ENCODE peak calls at places on chromosomes 13 and 19, in five cellular contexts. One of them, this sample, is unnamed. For H3K4me1, the result is how much of the 10 kb centered on the place peaks cover.

GRCh38 chr19:575527-576506 is 3.4 kb downstream of the BSG start:
- DNase-seq in heart right ventricle: peak
- DNase-seq in heart left ventricle: peak
- DNase-seq in neural progenitor cell: no peak
- DNase-seq in uterus: peak
- DNase-seq in this sample: peak

GRCh38 chr13:25752957-25753540 is 298.8 kb downstream of the SHISA2 start:
- DNase-seq in heart right ventricle: peak
- DNase-seq in heart left ventricle: peak
- DNase-seq in neural progenitor cell: no peak
- DNase-seq in uterus: peak
- DNase-seq in this sample: peak

GRCh38 chr13:28606466-28606865 is 52.5 kb upstream of the POMP start:
- DNase-seq in heart right ventricle: no peak
- DNase-seq in uterus: no peak
- DNase-seq in neural progenitor cell: no peak
- DNase-seq in heart left ventricle: no peak
- DNase-seq in this sample: no peak

GRCh38 chr19:34480971-34481821 is at the start of gene WTIP:
- DNase-seq in heart left ventricle: peak
- DNase-seq in uterus: peak
- DNase-seq in heart right ventricle: peak
- DNase-seq in neural progenitor cell: peak
- DNase-seq in this sample: no peak

GRCh38 chr13:102220681-102221228 is 181.1 kb downstream of the FGF14 start:
- DNase-seq in heart left ventricle: no peak
- DNase-seq in neural progenitor cell: no peak
- DNase-seq in heart right ventricle: no peak
- DNase-seq in uterus: no peak
- DNase-seq in this sample: no peak

GRCh38 chr13:80030491-80030890 is 310.4 kb downstream of the SPRY2 start:
- DNase-seq in neural progenitor cell: peak
- DNase-seq in heart left ventricle: peak
- DNase-seq in uterus: no peak
- DNase-seq in heart right ventricle: peak
- DNase-seq in this sample: peak

GRCh38 chr19:38739440-38740251 is 4.6 kb downstream of the CAPN12 start:
- DNase-seq in uterus: no peak
- DNase-seq in neural progenitor cell: no peak
- DNase-seq in heart right ventricle: no peak
- DNase-seq in heart left ventricle: no peak
- DNase-seq in this sample: no peak

GRCh38 chr19:18928018-18928805 is 8.7 kb downstream of the DDX49 start:
- DNase-seq in neural progenitor cell: no peak
- DNase-seq in uterus: no peak
- DNase-seq in heart left ventricle: no peak
- DNase-seq in heart right ventricle: no peak
- DNase-seq in this sample: no peak

GRCh38 chr19:21322528-21322927 is 6.7 kb downstream of the ZNF708 start:
- DNase-seq in neural progenitor cell: no peak
- DNase-seq in heart right ventricle: peak
- DNase-seq in uterus: peak
- DNase-seq in heart left ventricle: peak
- DNase-seq in this sample: no peak

GRCh38 chr13:26041476-26041875 is 10.3 kb downstream of the SHISA2 start:
- DNase-seq in heart right ventricle: no peak
- DNase-seq in heart left ventricle: no peak
- DNase-seq in neural progenitor cell: no peak
- DNase-seq in uterus: no peak
- DNase-seq in this sample: no peak

GRCh38 chr13:68810660-68811059 is 1297.0 kb upstream of the ATXN8OS start:
- DNase-seq in heart left ventricle: no peak
- DNase-seq in heart right ventricle: no peak
- DNase-seq in uterus: no peak
- DNase-seq in neural progenitor cell: peak
- DNase-seq in this sample: no peak

GRCh38 chr13:111853766-111854165 is 213.2 kb upstream of the SOX1 start:
- DNase-seq in neural progenitor cell: no peak
- DNase-seq in heart right ventricle: no peak
- DNase-seq in heart left ventricle: no peak
- DNase-seq in uterus: no peak
- DNase-seq in this sample: no peak

GRCh38 chr13:106851251-106851650 is 283.3 kb upstream of the ARGLU1 start:
- DNase-seq in neural progenitor cell: no peak
- DNase-seq in uterus: no peak
- DNase-seq in heart left ventricle: no peak
- DNase-seq in heart right ventricle: no peak
- DNase-seq in this sample: no peak

GRCh38 chr19:46608178-46608577 is 7.0 kb downstream of the CALM3 start:
- DNase-seq in neural progenitor cell: no peak
- DNase-seq in heart right ventricle: no peak
- DNase-seq in heart left ventricle: no peak
- DNase-seq in uterus: no peak
- DNase-seq in this sample: peak

GRCh38 chr13:96075953-96076543 is 13.9 kb upstream of the HS6ST3 start:
- DNase-seq in uterus: no peak
- DNase-seq in heart left ventricle: no peak
- DNase-seq in neural progenitor cell: no peak
- DNase-seq in heart right ventricle: no peak
- DNase-seq in this sample: no peak

GRCh38 chr19:29381353-29382203 is 144.2 kb upstream of the VSTM2B start:
- DNase-seq in heart right ventricle: no peak
- DNase-seq in neural progenitor cell: no peak
- DNase-seq in uterus: no peak
- DNase-seq in heart left ventricle: no peak
- DNase-seq in this sample: no peak

GRCh38 chr13:28448959-28449358 is 46.0 kb downstream of the FLT1 start:
- DNase-seq in neural progenitor cell: no peak
- DNase-seq in uterus: no peak
- DNase-seq in heart right ventricle: no peak
- DNase-seq in heart left ventricle: no peak
- DNase-seq in this sample: no peak

GRCh38 chr13:33728271-33729037 is 89.5 kb upstream of the RFC3 start:
- DNase-seq in heart left ventricle: peak
- DNase-seq in uterus: no peak
- DNase-seq in heart right ventricle: peak
- DNase-seq in neural progenitor cell: no peak
- DNase-seq in this sample: no peak

GRCh38 chr19:38229585-38230073 is 5.6 kb upstream of the DPF1 start:
- DNase-seq in uterus: peak
- DNase-seq in heart right ventricle: peak
- DNase-seq in heart left ventricle: peak
- DNase-seq in neural progenitor cell: peak
- DNase-seq in this sample: no peak

GRCh38 chr13:99418663-99419140 is 82.6 kb upstream of the TM9SF2 start:
- DNase-seq in uterus: no peak
- DNase-seq in neural progenitor cell: no peak
- DNase-seq in heart left ventricle: no peak
- DNase-seq in heart right ventricle: no peak
- DNase-seq in this sample: no peak

GRCh38 chr19:1616396-1616795 is 11.1 kb upstream of the UQCR11 start:
- DNase-seq in heart left ventricle: no peak
- DNase-seq in heart right ventricle: peak
- DNase-seq in uterus: no peak
- DNase-seq in neural progenitor cell: no peak
- DNase-seq in this sample: no peak

GRCh38 chr13:24042710-24043440 is 117.6 kb upstream of the SPATA13 start:
- DNase-seq in heart right ventricle: no peak
- DNase-seq in neural progenitor cell: no peak
- DNase-seq in heart left ventricle: no peak
- DNase-seq in uterus: no peak
- DNase-seq in this sample: no peak

GRCh38 chr13:31908696-31909386 is 122.7 kb upstream of the FRY start:
- DNase-seq in uterus: no peak
- DNase-seq in heart right ventricle: no peak
- DNase-seq in neural progenitor cell: no peak
- DNase-seq in heart left ventricle: no peak
- DNase-seq in this sample: no peak

GRCh38 chr19:20247016-20247683 is 80.1 kb downstream of the ZNF486 start:
- DNase-seq in heart left ventricle: no peak
- DNase-seq in uterus: peak
- DNase-seq in neural progenitor cell: peak
- DNase-seq in heart right ventricle: peak
- DNase-seq in this sample: peak

GRCh38 chr13:112995395-112996091 is 26.5 kb downstream of the MCF2L start:
- DNase-seq in heart left ventricle: no peak
- DNase-seq in heart right ventricle: no peak
- DNase-seq in uterus: no peak
- DNase-seq in neural progenitor cell: no peak
- DNase-seq in this sample: peak

GRCh38 chr13:28533049-28533436 is 38.1 kb upstream of the FLT1 start:
- DNase-seq in heart right ventricle: peak
- DNase-seq in heart left ventricle: no peak
- DNase-seq in uterus: no peak
- DNase-seq in neural progenitor cell: no peak
- DNase-seq in this sample: no peak

GRCh38 chr13:42367836-42368235 is 95.9 kb downstream of the AKAP11 start:
- DNase-seq in uterus: no peak
- DNase-seq in heart right ventricle: no peak
- DNase-seq in heart left ventricle: no peak
- DNase-seq in neural progenitor cell: no peak
- DNase-seq in this sample: no peak

GRCh38 chr13:40187836-40188591 is 478.4 kb downstream of the FOXO1 start:
- DNase-seq in neural progenitor cell: no peak
- DNase-seq in heart right ventricle: no peak
- DNase-seq in heart left ventricle: no peak
- DNase-seq in uterus: peak
- DNase-seq in this sample: peak

GRCh38 chr19:42143341-42144234 is 11.3 kb upstream of the POU2F2 start:
- DNase-seq in heart right ventricle: no peak
- DNase-seq in heart left ventricle: no peak
- DNase-seq in uterus: no peak
- DNase-seq in neural progenitor cell: peak
- DNase-seq in this sample: no peak

DNA sequence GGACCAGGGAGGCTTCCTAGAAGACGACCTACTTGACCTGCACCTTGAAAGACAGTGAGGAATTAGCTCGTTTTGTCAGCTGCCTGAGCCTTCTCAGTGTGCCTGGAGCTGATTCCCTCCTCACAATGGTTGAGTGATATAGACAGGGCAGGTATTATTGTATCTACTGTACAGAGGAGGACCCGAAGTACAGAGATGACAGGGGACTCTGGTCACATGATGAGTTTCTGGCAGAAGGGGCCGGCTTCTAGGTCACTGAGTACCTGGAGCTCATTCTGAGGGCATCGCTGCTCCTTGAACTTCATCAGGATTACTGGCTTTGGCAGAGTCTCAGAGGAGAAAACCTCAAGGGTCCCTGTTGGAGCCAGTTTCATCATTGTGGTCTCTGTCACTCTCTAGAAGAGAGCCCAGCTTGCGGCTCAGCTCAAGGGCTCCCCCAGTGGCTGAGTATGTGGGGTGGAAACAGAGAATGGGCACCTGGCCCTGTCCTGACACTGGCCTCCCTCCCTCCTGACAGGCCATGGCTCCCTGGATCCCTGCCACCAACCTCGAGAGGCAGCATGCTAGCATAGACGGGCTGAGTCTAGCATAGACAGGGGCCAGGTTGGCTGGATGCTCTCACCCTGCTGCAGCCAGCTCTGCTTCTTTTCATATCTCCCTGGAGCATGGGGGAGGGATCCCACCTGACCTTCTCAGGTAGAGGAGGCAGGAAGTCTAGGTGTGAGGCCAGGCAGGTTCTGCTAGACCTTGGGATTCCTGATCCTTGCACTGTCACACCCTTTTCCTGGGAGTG is 38.7 kb downstream of the NFIX start:
- DNase-seq in heart left ventricle: peak
- DNase-seq in heart right ventricle: peak
- DNase-seq in neural progenitor cell: peak
- DNase-seq in uterus: peak
- DNase-seq in this sample: peak
- TF ChIP-seq CTCF in heart left ventricle: peak
- TF ChIP-seq CTCF in heart right ventricle: peak
- TF ChIP-seq CTCF in neural progenitor cell: peak
- TF ChIP-seq CTCF in uterus: peak
- TF ChIP-seq CTCF in this sample: peak

GRCh38 chr19:58349590-58349989 is 3.7 kb downstream of the A1BG start:
- DNase-seq in uterus: no peak
- DNase-seq in neural progenitor cell: no peak
- DNase-seq in heart left ventricle: no peak
- DNase-seq in heart right ventricle: no peak
- DNase-seq in this sample: no peak
- H3K4me3 ChIP-seq in uterus: no peak
- H3K4me3 ChIP-seq in neural progenitor cell: no peak
- H3K4me3 ChIP-seq in heart left ventricle: no peak
- H3K4me3 ChIP-seq in heart right ventricle: no peak
- H3K4me3 ChIP-seq in this sample: no peak

GRCh38 chr19:10887616-10888367 is 16.4 kb downstream of the CARM1 start:
- DNase-seq in heart left ventricle: no peak
- DNase-seq in heart right ventricle: no peak
- DNase-seq in neural progenitor cell: no peak
- DNase-seq in uterus: no peak
- DNase-seq in this sample: no peak

GRCh38 chr19:10885241-10886169 is 14.2 kb downstream of the CARM1 start:
- DNase-seq in neural progenitor cell: peak
- DNase-seq in heart right ventricle: no peak
- DNase-seq in heart left ventricle: no peak
- DNase-seq in uterus: no peak
- DNase-seq in this sample: no peak

GRCh38 chr19:10881403-10882107 is 10.2 kb downstream of the CARM1 start:
- DNase-seq in uterus: no peak
- DNase-seq in heart left ventricle: no peak
- DNase-seq in heart right ventricle: no peak
- DNase-seq in neural progenitor cell: peak
- DNase-seq in this sample: no peak

GRCh38 chr19:10882108-10882457 is 10.7 kb downstream of the CARM1 start:
- DNase-seq in heart left ventricle: peak
- DNase-seq in uterus: no peak
- DNase-seq in heart right ventricle: peak
- DNase-seq in neural progenitor cell: no peak
- DNase-seq in this sample: no peak

GRCh38 chr19:10884273-10884672 is 12.9 kb downstream of the CARM1 start:
- DNase-seq in uterus: peak
- DNase-seq in heart right ventricle: no peak
- DNase-seq in heart left ventricle: no peak
- DNase-seq in neural progenitor cell: no peak
- DNase-seq in this sample: no peak
- H3K4me1 ChIP-seq in uterus: under half
- H3K4me1 ChIP-seq in heart right ventricle: under half
- H3K4me1 ChIP-seq in heart left ventricle: under half
- H3K4me1 ChIP-seq in neural progenitor cell: half or more
- H3K4me1 ChIP-seq in this sample: under half

GRCh38 chr19:58573658-58574164 is 576 bp upstream of the MZF1 start:
- DNase-seq in neural progenitor cell: no peak
- DNase-seq in heart right ventricle: no peak
- DNase-seq in uterus: no peak
- DNase-seq in heart left ventricle: no peak
- DNase-seq in this sample: no peak

GRCh38 chr19:58578430-58578925 is 5.3 kb upstream of the MZF1 start:
- DNase-seq in heart left ventricle: no peak
- DNase-seq in uterus: no peak
- DNase-seq in neural progenitor cell: no peak
- DNase-seq in heart right ventricle: no peak
- DNase-seq in this sample: no peak

GRCh38 chr19:58577581-58578429 is 4.7 kb upstream of the MZF1 start:
- DNase-seq in heart left ventricle: no peak
- DNase-seq in uterus: peak
- DNase-seq in heart right ventricle: no peak
- DNase-seq in neural progenitor cell: no peak
- DNase-seq in this sample: no peak

GRCh38 chr19:58572818-58573657 is at the start of gene MZF1:
- DNase-seq in uterus: peak
- DNase-seq in neural progenitor cell: peak
- DNase-seq in heart right ventricle: peak
- DNase-seq in heart left ventricle: peak
- DNase-seq in this sample: peak

GRCh38 chr19:58575183-58576041 is 2.3 kb upstream of the MZF1 start:
- DNase-seq in uterus: peak
- DNase-seq in heart right ventricle: peak
- DNase-seq in neural progenitor cell: peak
- DNase-seq in heart left ventricle: peak
- DNase-seq in this sample: peak
- TF ChIP-seq CTCF in uterus: no peak
- TF ChIP-seq CTCF in heart right ventricle: no peak
- TF ChIP-seq CTCF in neural progenitor cell: no peak
- TF ChIP-seq CTCF in heart left ventricle: no peak
- TF ChIP-seq CTCF in this sample: no peak